ENCODE peak calls at places on chromosomes 1 and 21, in nine cellular contexts. One of them, this sample, is unnamed.

GRCh38 chr1:187680823-187681222 is 852.1 kb downstream of the PLA2G4A start:
- DNase-seq in AG09309: no peak
- DNase-seq in Calu3: no peak
- DNase-seq in CD4-positive, alpha-beta T cell: no peak
- DNase-seq in cardiac fibroblast: peak
- DNase-seq in MM.1S: no peak
- DNase-seq in BE2C: no peak
- DNase-seq in HFFc6: peak
- DNase-seq in neural progenitor cell: no peak
- DNase-seq in this sample: no peak

GRCh38 chr1:73673980-73674379 is 524.0 kb downstream of the LRRIQ3 start:
- DNase-seq in BE2C: no peak
- DNase-seq in neural progenitor cell: peak
- DNase-seq in HFFc6: no peak
- DNase-seq in Calu3: no peak
- DNase-seq in cardiac fibroblast: no peak
- DNase-seq in MM.1S: no peak
- DNase-seq in AG09309: no peak
- DNase-seq in CD4-positive, alpha-beta T cell: no peak
- DNase-seq in this sample: no peak

GRCh38 chr1:235648407-235648907 is 1.1 kb downstream of the GNG4 start:
- DNase-seq in Calu3: peak
- DNase-seq in AG09309: no peak
- DNase-seq in BE2C: peak
- DNase-seq in CD4-positive, alpha-beta T cell: no peak
- DNase-seq in neural progenitor cell: peak
- DNase-seq in cardiac fibroblast: no peak
- DNase-seq in MM.1S: no peak
- DNase-seq in HFFc6: no peak
- DNase-seq in this sample: peak

GRCh38 chr1:94120591-94120901 is 402 bp downstream of the ABCA4 start:
- DNase-seq in neural progenitor cell: no peak
- DNase-seq in BE2C: no peak
- DNase-seq in CD4-positive, alpha-beta T cell: no peak
- DNase-seq in Calu3: no peak
- DNase-seq in AG09309: no peak
- DNase-seq in MM.1S: no peak
- DNase-seq in HFFc6: no peak
- DNase-seq in cardiac fibroblast: no peak
- DNase-seq in this sample: no peak

GRCh38 chr1:109530457-109531204 is 9.0 kb upstream of the GPR61 start:
- DNase-seq in CD4-positive, alpha-beta T cell: no peak
- DNase-seq in AG09309: no peak
- DNase-seq in Calu3: no peak
- DNase-seq in MM.1S: no peak
- DNase-seq in cardiac fibroblast: no peak
- DNase-seq in neural progenitor cell: peak
- DNase-seq in HFFc6: no peak
- DNase-seq in BE2C: peak
- DNase-seq in this sample: no peak

GRCh38 chr1:54265661-54266060 is 65.7 kb downstream of the MRPL37 start:
- DNase-seq in cardiac fibroblast: no peak
- DNase-seq in neural progenitor cell: no peak
- DNase-seq in AG09309: no peak
- DNase-seq in HFFc6: no peak
- DNase-seq in MM.1S: no peak
- DNase-seq in Calu3: no peak
- DNase-seq in CD4-positive, alpha-beta T cell: no peak
- DNase-seq in BE2C: no peak
- DNase-seq in this sample: no peak

GRCh38 chr1:25223471-25223870 is 8.8 kb downstream of the SYF2 start:
- DNase-seq in HFFc6: peak
- DNase-seq in cardiac fibroblast: peak
- DNase-seq in AG09309: no peak
- DNase-seq in neural progenitor cell: no peak
- DNase-seq in MM.1S: no peak
- DNase-seq in BE2C: no peak
- DNase-seq in Calu3: no peak
- DNase-seq in CD4-positive, alpha-beta T cell: no peak
- DNase-seq in this sample: no peak

GRCh38 chr1:96969656-96970163 is 248.1 kb downstream of the PTBP2 start:
- DNase-seq in MM.1S: no peak
- DNase-seq in AG09309: no peak
- DNase-seq in neural progenitor cell: no peak
- DNase-seq in cardiac fibroblast: no peak
- DNase-seq in HFFc6: no peak
- DNase-seq in BE2C: peak
- DNase-seq in Calu3: no peak
- DNase-seq in CD4-positive, alpha-beta T cell: no peak
- DNase-seq in this sample: no peak

GRCh38 chr21:45471229-45472052 is 66.5 kb downstream of the COL18A1 start:
- DNase-seq in cardiac fibroblast: peak
- DNase-seq in neural progenitor cell: no peak
- DNase-seq in AG09309: peak
- DNase-seq in BE2C: no peak
- DNase-seq in Calu3: peak
- DNase-seq in CD4-positive, alpha-beta T cell: no peak
- DNase-seq in MM.1S: no peak
- DNase-seq in HFFc6: peak
- DNase-seq in this sample: no peak

GRCh38 chr1:193181526-193181925 is 4.9 kb downstream of the B3GALT2 start:
- DNase-seq in HFFc6: peak
- DNase-seq in neural progenitor cell: no peak
- DNase-seq in BE2C: no peak
- DNase-seq in cardiac fibroblast: peak
- DNase-seq in AG09309: no peak
- DNase-seq in MM.1S: no peak
- DNase-seq in CD4-positive, alpha-beta T cell: no peak
- DNase-seq in Calu3: no peak
- DNase-seq in this sample: no peak

GRCh38 chr1:213019450-213019849 is 3.8 kb upstream of the ANGEL2 start:
- DNase-seq in AG09309: no peak
- DNase-seq in MM.1S: no peak
- DNase-seq in Calu3: no peak
- DNase-seq in cardiac fibroblast: no peak
- DNase-seq in neural progenitor cell: no peak
- DNase-seq in HFFc6: no peak
- DNase-seq in BE2C: no peak
- DNase-seq in CD4-positive, alpha-beta T cell: no peak
- DNase-seq in this sample: no peak

GRCh38 chr1:95041491-95042165 is 31.1 kb downstream of the ALG14 start:
- DNase-seq in Calu3: peak
- DNase-seq in neural progenitor cell: peak
- DNase-seq in cardiac fibroblast: peak
- DNase-seq in HFFc6: peak
- DNase-seq in BE2C: peak
- DNase-seq in CD4-positive, alpha-beta T cell: no peak
- DNase-seq in AG09309: peak
- DNase-seq in MM.1S: peak
- DNase-seq in this sample: peak

GRCh38 chr1:235910357-235911299 is 43.9 kb upstream of the LYST start:
- DNase-seq in HFFc6: peak
- DNase-seq in MM.1S: no peak
- DNase-seq in neural progenitor cell: peak
- DNase-seq in cardiac fibroblast: peak
- DNase-seq in BE2C: peak
- DNase-seq in Calu3: peak
- DNase-seq in AG09309: peak
- DNase-seq in CD4-positive, alpha-beta T cell: no peak
- DNase-seq in this sample: no peak

GRCh38 chr1:12595839-12596821 is 21.9 kb downstream of the DHRS3 start:
- DNase-seq in AG09309: peak
- DNase-seq in neural progenitor cell: peak
- DNase-seq in cardiac fibroblast: peak
- DNase-seq in HFFc6: peak
- DNase-seq in Calu3: peak
- DNase-seq in MM.1S: no peak
- DNase-seq in CD4-positive, alpha-beta T cell: no peak
- DNase-seq in BE2C: peak
- DNase-seq in this sample: peak

GRCh38 chr1:231636157-231636556 is 9.6 kb downstream of the DISC1 start:
- DNase-seq in MM.1S: no peak
- DNase-seq in Calu3: no peak
- DNase-seq in BE2C: peak
- DNase-seq in neural progenitor cell: no peak
- DNase-seq in CD4-positive, alpha-beta T cell: no peak
- DNase-seq in AG09309: no peak
- DNase-seq in HFFc6: peak
- DNase-seq in cardiac fibroblast: peak
- DNase-seq in this sample: no peak

GRCh38 chr1:119327436-119328155 is 41.0 kb upstream of the HAO2 start:
- DNase-seq in neural progenitor cell: peak
- DNase-seq in MM.1S: peak
- DNase-seq in cardiac fibroblast: no peak
- DNase-seq in AG09309: peak
- DNase-seq in HFFc6: no peak
- DNase-seq in CD4-positive, alpha-beta T cell: no peak
- DNase-seq in Calu3: peak
- DNase-seq in BE2C: peak
- DNase-seq in this sample: peak

GRCh38 chr1:170732262-170732595 is 68.3 kb downstream of the PRRX1 start:
- DNase-seq in BE2C: no peak
- DNase-seq in MM.1S: no peak
- DNase-seq in Calu3: no peak
- DNase-seq in CD4-positive, alpha-beta T cell: no peak
- DNase-seq in cardiac fibroblast: peak
- DNase-seq in HFFc6: peak
- DNase-seq in AG09309: peak
- DNase-seq in neural progenitor cell: no peak
- DNase-seq in this sample: no peak

GRCh38 chr1:222068937-222069336 is 327.0 kb upstream of the DUSP10 start:
- DNase-seq in MM.1S: no peak
- DNase-seq in neural progenitor cell: no peak
- DNase-seq in BE2C: no peak
- DNase-seq in Calu3: peak
- DNase-seq in cardiac fibroblast: peak
- DNase-seq in HFFc6: peak
- DNase-seq in AG09309: no peak
- DNase-seq in CD4-positive, alpha-beta T cell: no peak
- DNase-seq in this sample: no peak

GRCh38 chr1:40944326-40944725 is 35.2 kb upstream of the CTPS1 start:
- DNase-seq in MM.1S: no peak
- DNase-seq in CD4-positive, alpha-beta T cell: no peak
- DNase-seq in neural progenitor cell: no peak
- DNase-seq in HFFc6: peak
- DNase-seq in Calu3: peak
- DNase-seq in AG09309: peak
- DNase-seq in cardiac fibroblast: peak
- DNase-seq in BE2C: no peak
- DNase-seq in this sample: peak

GRCh38 chr1:233183226-233184020 is 112.1 kb downstream of the PCNX2 start:
- DNase-seq in CD4-positive, alpha-beta T cell: no peak
- DNase-seq in neural progenitor cell: peak
- DNase-seq in MM.1S: no peak
- DNase-seq in Calu3: no peak
- DNase-seq in AG09309: no peak
- DNase-seq in cardiac fibroblast: peak
- DNase-seq in BE2C: no peak
- DNase-seq in HFFc6: no peak
- DNase-seq in this sample: no peak

GRCh38 chr1:160779662-160780397 is 16.1 kb upstream of the LY9 start:
- DNase-seq in CD4-positive, alpha-beta T cell: peak
- DNase-seq in neural progenitor cell: peak
- DNase-seq in BE2C: peak
- DNase-seq in MM.1S: no peak
- DNase-seq in HFFc6: no peak
- DNase-seq in Calu3: peak
- DNase-seq in cardiac fibroblast: no peak
- DNase-seq in AG09309: no peak
- DNase-seq in this sample: peak

DNA sequence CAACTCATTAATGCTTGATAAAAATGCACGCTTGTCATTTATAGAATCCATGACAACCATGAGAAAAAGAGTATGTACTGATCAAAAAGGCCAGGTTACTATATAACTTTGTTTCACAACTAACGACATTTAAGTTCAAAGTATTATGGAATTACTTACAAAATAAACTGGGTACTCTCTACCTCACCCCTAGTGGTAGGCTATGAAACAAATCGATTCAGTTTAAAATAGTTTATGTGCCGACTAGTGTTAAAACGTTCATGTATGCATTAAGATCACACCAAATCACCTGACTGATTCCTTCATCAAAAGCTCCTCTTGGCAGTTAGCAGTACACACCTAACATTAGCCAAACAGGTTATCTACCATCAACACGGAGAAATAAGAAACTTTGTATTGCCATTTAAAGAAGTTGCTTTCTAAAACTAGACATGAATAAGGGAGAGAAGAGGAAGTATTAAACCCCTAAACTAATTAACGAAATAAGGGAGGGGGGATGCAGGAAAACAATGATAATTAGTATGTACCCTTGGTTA is 137.1 kb downstream of the AKT3 start:
- DNase-seq in cardiac fibroblast: peak
- DNase-seq in HFFc6: no peak
- DNase-seq in neural progenitor cell: no peak
- DNase-seq in AG09309: no peak
- DNase-seq in BE2C: no peak
- DNase-seq in MM.1S: no peak
- DNase-seq in Calu3: no peak
- DNase-seq in CD4-positive, alpha-beta T cell: no peak
- DNase-seq in this sample: no peak
- TF ChIP-seq CTCF in cardiac fibroblast: peak
- TF ChIP-seq CTCF in HFFc6: peak
- TF ChIP-seq CTCF in neural progenitor cell: peak
- TF ChIP-seq CTCF in AG09309: peak
- TF ChIP-seq CTCF in BE2C: peak
- TF ChIP-seq CTCF in MM.1S: no peak
- TF ChIP-seq CTCF in Calu3: peak
- TF ChIP-seq CTCF in CD4-positive, alpha-beta T cell: no peak
- TF ChIP-seq CTCF in this sample: no peak

GRCh38 chr1:150863765-150864164 is 12.6 kb downstream of the ARNT start:
- DNase-seq in MM.1S: no peak
- DNase-seq in HFFc6: no peak
- DNase-seq in BE2C: no peak
- DNase-seq in CD4-positive, alpha-beta T cell: no peak
- DNase-seq in neural progenitor cell: no peak
- DNase-seq in AG09309: no peak
- DNase-seq in Calu3: no peak
- DNase-seq in cardiac fibroblast: no peak
- DNase-seq in this sample: no peak
- TF ChIP-seq CTCF in MM.1S: no peak
- TF ChIP-seq CTCF in HFFc6: no peak
- TF ChIP-seq CTCF in BE2C: no peak
- TF ChIP-seq CTCF in CD4-positive, alpha-beta T cell: no peak
- TF ChIP-seq CTCF in neural progenitor cell: no peak
- TF ChIP-seq CTCF in AG09309: no peak
- TF ChIP-seq CTCF in Calu3: no peak
- TF ChIP-seq CTCF in cardiac fibroblast: no peak
- TF ChIP-seq CTCF in this sample: no peak

GRCh38 chr1:20732588-20733360 is at the start of gene SH2D5:
- DNase-seq in Calu3: peak
- DNase-seq in neural progenitor cell: peak
- DNase-seq in CD4-positive, alpha-beta T cell: peak
- DNase-seq in BE2C: peak
- DNase-seq in HFFc6: peak
- DNase-seq in cardiac fibroblast: peak
- DNase-seq in MM.1S: peak
- DNase-seq in AG09309: peak
- DNase-seq in this sample: peak
- TF ChIP-seq CTCF in Calu3: no peak
- TF ChIP-seq CTCF in neural progenitor cell: peak
- TF ChIP-seq CTCF in CD4-positive, alpha-beta T cell: peak
- TF ChIP-seq CTCF in BE2C: peak
- TF ChIP-seq CTCF in HFFc6: peak
- TF ChIP-seq CTCF in cardiac fibroblast: peak
- TF ChIP-seq CTCF in MM.1S: peak
- TF ChIP-seq CTCF in AG09309: peak
- TF ChIP-seq CTCF in this sample: peak

GRCh38 chr1:89821322-89822108 is 683 bp downstream of the LRRC8D start:
- DNase-seq in neural progenitor cell: peak
- DNase-seq in HFFc6: no peak
- DNase-seq in cardiac fibroblast: peak
- DNase-seq in CD4-positive, alpha-beta T cell: peak
- DNase-seq in MM.1S: peak
- DNase-seq in AG09309: no peak
- DNase-seq in BE2C: peak
- DNase-seq in Calu3: peak
- DNase-seq in this sample: peak
- TF ChIP-seq CTCF in neural progenitor cell: peak
- TF ChIP-seq CTCF in HFFc6: peak
- TF ChIP-seq CTCF in cardiac fibroblast: no peak
- TF ChIP-seq CTCF in CD4-positive, alpha-beta T cell: no peak
- TF ChIP-seq CTCF in MM.1S: no peak
- TF ChIP-seq CTCF in AG09309: no peak
- TF ChIP-seq CTCF in BE2C: no peak
- TF ChIP-seq CTCF in Calu3: no peak
- TF ChIP-seq CTCF in this sample: no peak